ENCODE peak calls at places on chromosomes 16 and 17, in four cellular contexts. I is HFFc6, E is AG09309, S is stomach. C is an unnamed sample.

GRCh38 chr17:5661486-5662125 is 77.3 kb upstream of the NLRP1 start:
- DNase-seq in I (no peak), S (no peak), E (no peak), C (no peak)

GRCh38 chr17:33968350-33969044 is 286.6 kb upstream of the CCL2 start:
- DNase-seq in I (no peak), S (no peak), E (no peak), C (no peak)

GRCh38 chr17:49012893-49013255 is 15.7 kb downstream of the IGF2BP1 start:
- DNase-seq in I (no peak), S (no peak), E (no peak), C (no peak)

GRCh38 chr16:7736138-7736537 is 403.5 kb downstream of the RBFOX1 start:
- DNase-seq in E (no peak), I (no peak), S (no peak), C (no peak)

GRCh38 chr16:79805621-79806020 is 205.1 kb upstream of the MAF start:
- DNase-seq in E (no peak), I (no peak), S (no peak), C (no peak)

GRCh38 chr16:88430524-88431446 is 22.3 kb upstream of the ZFPM1 start:
- DNase-seq in S (no peak), E (no peak), I (no peak), C (peak)

GRCh38 chr17:10261098-10261497 is 62.7 kb upstream of the GAS7 start:
- DNase-seq in I (no peak), S (no peak), E (no peak), C (no peak)

GRCh38 chr17:73304971-73305786 is 6.6 kb downstream of the CDC42EP4 start:
- DNase-seq in I (peak), S (peak), E (no peak), C (peak)

GRCh38 chr17:22267019-22267418 is 574.7 kb downstream of the KCNJ18 start:
- DNase-seq in S (no peak), E (no peak), I (no peak), C (no peak)

GRCh38 chr16:28504707-28505404 is 1.8 kb downstream of the IL27 start:
- DNase-seq in I (no peak), S (no peak), E (no peak), C (peak)

GRCh38 chr16:58377932-58378331 is 14.3 kb upstream of the GINS3 start:
- DNase-seq in S (no peak), I (peak), E (no peak), C (no peak)

GRCh38 chr17:41563607-41564006 is 8.3 kb downstream of the KRT9 start:
- DNase-seq in S (no peak), I (no peak), E (no peak), C (no peak)

GRCh38 chr16:69276143-69277115 is 34.7 kb upstream of the VPS4A start:
- DNase-seq in I (peak), S (no peak), E (peak), C (no peak)

GRCh38 chr17:61247438-61247837 is 152.2 kb upstream of the TBX2 start:
- DNase-seq in S (no peak), I (peak), E (peak), C (no peak)

GRCh38 chr16:10668322-10669045 is 26.2 kb downstream of the TEKT5 start:
- DNase-seq in I (no peak), S (peak), E (no peak), C (peak)

GRCh38 chr17:351436-351713 is 1.2 kb downstream of the RPH3AL start:
- DNase-seq in S (no peak), E (no peak), I (no peak), C (no peak)

GRCh38 chr16:73032548-73033270 is 15.2 kb downstream of the ZFHX3 start:
- DNase-seq in E (no peak), I (no peak), S (no peak), C (no peak)
- TF ChIP-seq CTCF in E (no peak), I (no peak), S (no peak), C (no peak)

GRCh38 chr16:50712568-50712914 is 19.1 kb downstream of the NOD2 start:
- DNase-seq in S (no peak), E (no peak), I (no peak), C (no peak)
- TF ChIP-seq CTCF in S (no peak), E (no peak), I (no peak), C (no peak)

GRCh38 chr17:67376509-67376891 is 581 bp upstream of the PITPNC1 start:
- DNase-seq in E (no peak), I (peak), S (peak), C (no peak)

GRCh38 chr17:67378444-67379250 is 1.6 kb downstream of the PITPNC1 start:
- DNase-seq in I (peak), S (peak), E (no peak), C (peak)

GRCh38 chr17:67377727-67378443 is 804 bp downstream of the PITPNC1 start:
- DNase-seq in E (no peak), S (peak), I (no peak), C (peak)

GRCh38 chr17:67375761-67376160 is 1.3 kb upstream of the PITPNC1 start:
- DNase-seq in I (no peak), S (no peak), E (no peak), C (no peak)

GRCh38 chr17:67376892-67377726 is at the start of gene PITPNC1:
- DNase-seq in S (peak), E (no peak), I (peak), C (peak)
- TF ChIP-seq CTCF in S (no peak), E (no peak), I (no peak), C (no peak)

GRCh38 chr17:28548417-28549130 is 3.9 kb downstream of the UNC119 start:
- DNase-seq in I (no peak), S (no peak), E (no peak), C (no peak)
- TF ChIP-seq CTCF in I (peak), S (no peak), E (no peak), C (no peak)

DNA sequence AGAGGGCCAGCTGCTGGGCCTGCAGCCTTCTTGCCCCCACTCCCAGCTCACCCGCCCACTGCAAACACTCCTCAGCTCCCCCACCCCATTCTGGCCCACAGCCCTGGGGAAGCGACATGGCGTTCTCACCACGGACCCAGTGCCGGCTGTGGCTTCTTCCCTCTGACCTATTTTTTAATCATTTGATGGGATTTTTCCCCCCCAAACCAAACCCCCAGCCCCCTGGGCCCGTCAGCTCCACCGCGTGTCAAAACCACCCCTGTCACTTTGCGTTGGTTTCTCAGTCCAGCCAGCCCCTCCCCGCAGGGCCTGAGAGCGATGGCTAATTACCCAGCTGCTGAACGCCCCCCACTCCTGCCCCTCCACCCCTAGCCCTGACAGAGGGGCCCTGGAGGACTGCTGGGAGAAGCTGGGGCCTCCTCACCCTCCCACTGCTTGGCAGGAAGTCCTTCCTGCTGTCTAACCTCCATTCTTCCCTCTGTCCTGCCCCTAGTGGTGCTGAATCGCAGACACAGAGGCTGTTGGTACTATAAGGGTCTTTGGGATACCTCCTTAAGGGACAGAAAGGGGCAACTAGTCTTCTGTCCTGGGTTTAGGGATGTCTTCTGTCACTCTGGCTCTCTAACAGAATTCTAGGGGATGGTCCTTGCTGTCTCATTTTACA is 7.5 kb upstream of the TBX21 start:
- DNase-seq in I (no peak), S (no peak), E (no peak), C (no peak)
- TF ChIP-seq CTCF in I (peak), S (no peak), E (peak), C (no peak)

GRCh38 chr17:35749560-35750412 is 3.3 kb downstream of the GAS2L2 start:
- DNase-seq in S (peak), I (no peak), E (no peak), C (no peak)
- TF ChIP-seq CTCF in S (no peak), I (no peak), E (no peak), C (no peak)